ENCODE peak calls at places on chromosomes 1 and 21, in seven cellular contexts. U, Y, A, V, K, M and F are unnamed samples.

GRCh38 chr21:44517175-44517899 is 22.7 kb downstream of the KRTAP10-1 start:
- DNase-seq in U (peak), Y (no peak), A (peak), V (no peak), K (no peak), M (peak), F (no peak)

GRCh38 chr1:197013234-197013633 is 35.9 kb downstream of the CFHR5 start:
- DNase-seq in U (no peak), Y (no peak), A (no peak), V (no peak), K (no peak), M (no peak), F (no peak)

GRCh38 chr1:89808429-89809117 is 12.3 kb upstream of the LRRC8D start:
- DNase-seq in U (peak), Y (no peak), A (peak), V (no peak), K (peak), M (peak), F (peak)

GRCh38 chr1:168087696-168088095 is 49.0 kb downstream of the GPR161 start:
- DNase-seq in U (no peak), Y (no peak), A (no peak), V (no peak), K (no peak), M (no peak), F (no peak)

GRCh38 chr1:39205102-39205780 is 746 bp downstream of the MACF1 start:
- DNase-seq in U (peak), Y (no peak), A (no peak), V (no peak), K (peak), M (peak), F (peak)

GRCh38 chr1:23747947-23748346 is 4.7 kb downstream of the ELOA start:
- DNase-seq in U (no peak), Y (no peak), A (no peak), V (no peak), K (no peak), M (no peak), F (peak)

GRCh38 chr21:29673096-29673610 is 266.6 kb downstream of the GRIK1 start:
- DNase-seq in U (no peak), Y (no peak), A (no peak), V (no peak), K (no peak), M (no peak), F (no peak)

GRCh38 chr1:11188381-11188780 is 774 bp upstream of the ANGPTL7 start:
- DNase-seq in U (no peak), Y (no peak), A (no peak), V (no peak), K (peak), M (no peak), F (no peak)

GRCh38 chr1:64320470-64320869 is 117.0 kb downstream of the UBE2U start:
- DNase-seq in U (peak), Y (no peak), A (no peak), V (no peak), K (peak), M (no peak), F (no peak)

GRCh38 chr1:205515781-205516253 is 11.3 kb downstream of the CDK18 start:
- DNase-seq in U (no peak), Y (no peak), A (no peak), V (no peak), K (peak), M (peak), F (no peak)

GRCh38 chr1:94025383-94026340 is 95.3 kb downstream of the ABCA4 start:
- DNase-seq in U (peak), Y (no peak), A (no peak), V (peak), K (peak), M (peak), F (peak)

GRCh38 chr1:212752256-212752933 is 39.2 kb downstream of the NSL1 start:
- DNase-seq in U (peak), Y (no peak), A (no peak), V (no peak), K (no peak), M (no peak), F (no peak)

GRCh38 chr1:214330240-214330639 is 49.3 kb downstream of the SMYD2 start:
- DNase-seq in U (no peak), Y (no peak), A (no peak), V (no peak), K (no peak), M (no peak), F (no peak)

GRCh38 chr1:58785424-58786058 is 1.7 kb upstream of the JUN start:
- DNase-seq in U (peak), Y (no peak), A (peak), V (no peak), K (no peak), M (peak), F (peak)

GRCh38 chr1:161943713-161944112 is 80.0 kb downstream of the OLFML2B start:
- DNase-seq in U (no peak), Y (no peak), A (no peak), V (no peak), K (no peak), M (no peak), F (no peak)

GRCh38 chr21:46549650-46550049 is 55.2 kb downstream of the S100B start:
- DNase-seq in U (no peak), Y (no peak), A (no peak), V (no peak), K (no peak), M (no peak), F (no peak)

GRCh38 chr1:244801246-244801645 is 34.2 kb upstream of the COX20 start:
- DNase-seq in U (peak), Y (no peak), A (no peak), V (no peak), K (peak), M (peak), F (peak)

GRCh38 chr1:196372896-196373536 is 235.2 kb downstream of the KCNT2 start:
- DNase-seq in U (peak), Y (no peak), A (no peak), V (peak), K (peak), M (peak), F (peak)

GRCh38 chr1:91796390-91796654 is 89.6 kb downstream of the TGFBR3 start:
- DNase-seq in U (no peak), Y (no peak), A (no peak), V (no peak), K (no peak), M (no peak), F (no peak)

GRCh38 chr1:155968670-155969069 is 9.7 kb downstream of the ARHGEF2 start:
- DNase-seq in U (peak), Y (no peak), A (no peak), V (no peak), K (no peak), M (no peak), F (no peak)

DNA sequence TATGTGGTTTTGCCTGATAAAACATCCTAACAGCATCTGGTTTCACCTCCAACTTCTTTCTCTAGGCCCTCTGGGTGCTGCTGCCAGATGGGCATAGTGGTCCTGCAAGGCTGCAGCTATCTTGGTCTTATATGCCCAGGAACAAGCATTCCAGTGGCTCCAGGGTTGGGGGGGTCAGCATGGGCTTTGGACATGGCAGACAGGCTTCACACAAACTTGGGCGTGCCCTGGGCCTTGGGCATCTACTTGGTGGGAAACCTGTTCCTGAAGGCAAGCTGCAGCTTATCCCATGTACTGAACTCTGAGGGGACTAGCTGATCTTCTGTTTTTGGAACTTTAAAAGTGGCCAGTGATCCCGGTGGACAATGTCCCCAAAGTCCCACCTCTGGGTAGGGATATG is 54.9 kb upstream of the ZNF678 start:
- DNase-seq in U (no peak), Y (no peak), A (no peak), V (no peak), K (no peak), M (no peak), F (no peak)
- H3K23ac ChIP-seq in U (no peak), Y (no peak), A (no peak), V (no peak), K (no peak), M (no peak), F (no peak)

GRCh38 chr1:98985687-98986086 is 19.0 kb downstream of the PLPPR5 start:
- DNase-seq in U (no peak), Y (no peak), A (no peak), V (no peak), K (no peak), M (no peak), F (no peak)
- H4K8ac ChIP-seq in U (no peak), Y (no peak), A (no peak), V (no peak), K (no peak), M (no peak), F (no peak)

GRCh38 chr1:157090196-157090647 is 9.4 kb downstream of the ETV3L start:
- DNase-seq in U (peak), Y (peak), A (peak), V (peak), K (peak), M (peak), F (peak)
- H3K18ac ChIP-seq in U (no peak), Y (peak), A (no peak), V (no peak), K (no peak), M (no peak), F (no peak)

DNA sequence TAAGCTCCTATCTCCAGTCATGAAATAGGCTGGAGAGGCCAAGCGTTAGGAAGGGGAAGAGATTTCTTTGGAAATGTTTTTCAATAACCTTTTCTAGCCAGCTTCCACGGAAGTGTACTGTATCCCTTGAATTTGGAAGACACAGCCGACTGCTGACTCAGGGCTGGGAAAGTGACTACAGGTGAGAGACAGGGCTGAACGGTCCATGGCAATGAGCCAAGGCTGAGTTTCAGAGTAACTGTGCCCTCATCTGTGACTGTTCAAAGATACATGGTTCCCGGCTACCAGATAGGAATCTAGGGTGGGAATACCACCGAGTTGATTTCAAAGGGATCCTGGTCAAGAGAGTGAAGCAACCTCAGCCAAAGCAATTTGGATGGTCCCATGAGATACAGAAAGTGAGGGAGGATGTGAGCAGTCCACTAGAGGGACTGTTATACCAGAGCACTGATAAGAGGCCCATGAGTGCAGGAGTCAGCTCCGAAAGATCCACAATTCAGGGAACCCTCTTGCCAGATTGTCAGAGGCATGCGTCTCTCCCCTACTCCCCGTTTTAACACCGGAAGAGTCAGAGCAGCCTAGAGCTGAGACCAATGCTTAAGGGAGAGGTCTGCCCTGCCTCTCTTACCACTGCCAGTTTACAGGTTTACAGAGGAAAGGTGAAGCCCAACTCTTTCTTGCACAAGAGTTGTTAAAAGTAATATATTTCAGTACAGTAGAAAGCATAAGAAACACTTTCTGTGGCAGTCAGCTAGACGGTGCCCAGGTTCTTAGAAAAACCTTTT is 3.2 kb upstream of the KRTAP19-8 start:
- DNase-seq in U (no peak), Y (no peak), A (no peak), V (no peak), K (no peak), M (peak), F (no peak)
- H3K23ac ChIP-seq in U (no peak), Y (no peak), A (no peak), V (no peak), K (no peak), M (no peak), F (no peak)

GRCh38 chr1:114712987-114713386 is 3.6 kb downstream of the NRAS start:
- DNase-seq in U (no peak), Y (no peak), A (no peak), V (no peak), K (no peak), M (no peak), F (no peak)
- H4K8ac ChIP-seq in U (no peak), Y (no peak), A (no peak), V (no peak), K (no peak), M (no peak), F (no peak)

GRCh38 chr1:69139007-69139406 is 428.7 kb upstream of the LRRC7 start:
- DNase-seq in U (no peak), Y (no peak), A (no peak), V (no peak), K (no peak), M (no peak), F (no peak)
- H3K18ac ChIP-seq in U (no peak), Y (no peak), A (no peak), V (no peak), K (no peak), M (no peak), F (no peak)

GRCh38 chr1:210898473-210898872 is 235.5 kb downstream of the KCNH1 start:
- DNase-seq in U (no peak), Y (no peak), A (no peak), V (no peak), K (no peak), M (no peak), F (no peak)

GRCh38 chr1:210899676-210900075 is 234.3 kb downstream of the KCNH1 start:
- DNase-seq in U (no peak), Y (no peak), A (no peak), V (no peak), K (no peak), M (no peak), F (no peak)

GRCh38 chr1:210900079-210900478 is 233.9 kb downstream of the KCNH1 start:
- DNase-seq in U (no peak), Y (no peak), A (no peak), V (no peak), K (no peak), M (no peak), F (no peak)

GRCh38 chr1:210900820-210901219 is 233.1 kb downstream of the KCNH1 start:
- DNase-seq in U (no peak), Y (no peak), A (no peak), V (no peak), K (no peak), M (no peak), F (no peak)

DNA sequence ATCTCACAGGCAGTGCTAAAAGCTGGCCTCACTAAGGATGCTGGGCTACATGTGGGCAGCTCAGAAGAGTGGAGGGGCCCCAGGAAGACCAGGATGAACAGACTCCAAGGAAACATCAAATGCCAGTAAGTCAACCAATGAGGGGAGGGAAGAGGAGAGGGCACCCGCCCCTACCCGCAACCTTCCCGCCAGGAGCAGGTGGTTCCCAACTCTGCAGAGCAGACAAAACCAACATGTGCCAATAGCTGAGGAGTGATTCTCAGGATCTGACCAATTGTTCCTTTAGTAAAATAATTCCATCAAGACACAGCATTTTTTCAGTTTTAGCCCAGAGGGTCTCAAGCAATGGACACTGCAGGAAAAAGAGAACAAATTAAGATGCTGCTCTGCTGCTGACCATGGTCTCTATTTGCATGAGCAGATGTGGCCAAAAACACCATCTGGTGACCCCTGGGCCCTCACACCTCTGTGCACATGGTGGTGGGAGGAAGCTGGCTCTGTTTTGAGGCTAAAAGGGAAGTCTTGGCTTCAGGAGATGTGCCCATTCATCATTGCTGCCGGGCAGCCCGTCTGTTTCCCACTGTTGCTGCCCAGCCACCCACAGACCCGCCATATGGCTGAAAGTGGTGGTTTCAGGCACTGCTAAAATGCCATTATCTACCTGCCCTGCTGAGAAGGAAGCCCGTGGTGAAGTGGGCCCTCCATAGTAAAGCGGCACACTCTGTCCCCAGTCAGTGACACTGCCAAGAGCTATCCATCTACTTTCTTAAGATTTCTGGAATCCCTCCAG is 231.8 kb downstream of the KCNH1 start:
- DNase-seq in U (no peak), Y (no peak), A (no peak), V (no peak), K (no peak), M (peak), F (no peak)
- H3K23ac ChIP-seq in U (no peak), Y (no peak), A (no peak), V (no peak), K (no peak), M (no peak), F (no peak)